ENCODE peak calls at places on chromosomes 12 and 14, in four cellular contexts. G, M, F and K are unnamed samples.
A peak's percentile ranks its signal among the peaks of the same experiment; 100 is the strongest.

GRCh38 chr14:88551094-88551870 is 3.5 kb downstream of the PTPN21 start:
- DNase-seq in G (peak; percentile 81), M (peak; percentile 92), F (peak; percentile 57), K (peak; percentile 68)

GRCh38 chr14:104845834-104846441 is 19.1 kb upstream of the CEP170B start:
- DNase-seq in G (no peak), M (no peak), F (no peak), K (no peak)

GRCh38 chr12:123267991-123268843 is 3.4 kb downstream of the CDK2AP1 start:
- DNase-seq in G (peak; percentile 46), M (no peak), F (no peak), K (no peak)

GRCh38 chr12:93804392-93805179 is 127.4 kb downstream of the CRADD start:
- DNase-seq in G (no peak), M (no peak), F (no peak), K (no peak)

GRCh38 chr14:101665478-101666078 is 95.9 kb upstream of the PPP2R5C start:
- DNase-seq in G (no peak), M (peak; percentile 55), F (peak; percentile 81), K (no peak)

GRCh38 chr12:97309921-97310320 is 152.7 kb upstream of the RMST start:
- DNase-seq in G (no peak), M (no peak), F (no peak), K (no peak)

GRCh38 chr14:41490323-41490722 is 116.4 kb upstream of the LRFN5 start:
- DNase-seq in G (no peak), M (no peak), F (no peak), K (no peak)

GRCh38 chr12:115155665-115156645 is 472.0 kb upstream of the TBX3 start:
- DNase-seq in G (no peak), M (peak; percentile 69), F (no peak), K (peak; percentile 75)

GRCh38 chr14:83976223-83976770 is 1553.6 kb upstream of the FLRT2 start:
- DNase-seq in G (no peak), M (no peak), F (no peak), K (no peak)

GRCh38 chr12:52260351-52261210 is 13.9 kb upstream of the KRT86 start:
- DNase-seq in G (no peak), M (no peak), F (no peak), K (no peak)

GRCh38 chr12:132084681-132085635 is 59.2 kb downstream of the DDX51 start:
- DNase-seq in G (peak; percentile 73), M (peak; percentile 66), F (peak; percentile 33), K (no peak)

GRCh38 chr14:73209943-73210342 is 27.4 kb upstream of the PAPLN start:
- DNase-seq in G (no peak), M (peak; percentile 66), F (no peak), K (no peak)

GRCh38 chr12:28223853-28224252 is 33.6 kb downstream of the CCDC91 start:
- DNase-seq in G (no peak), M (no peak), F (no peak), K (no peak)

GRCh38 chr12:50088577-50089335 is 3.6 kb downstream of the SMARCD1 start:
- DNase-seq in G (no peak), M (peak; percentile 47), F (peak; percentile 50), K (no peak)

GRCh38 chr14:38143651-38144505 is 63.8 kb upstream of the SSTR1 start:
- DNase-seq in G (no peak), M (peak; percentile 69), F (no peak), K (no peak)

GRCh38 chr14:38145142-38145541 is 62.6 kb upstream of the SSTR1 start:
- DNase-seq in G (no peak), M (no peak), F (no peak), K (no peak)

GRCh38 chr14:38138581-38139138 is 69.0 kb upstream of the SSTR1 start:
- DNase-seq in G (no peak), M (no peak), F (peak; percentile 16), K (no peak)

GRCh38 chr14:38139926-38140325 is 67.8 kb upstream of the SSTR1 start:
- DNase-seq in G (no peak), M (no peak), F (no peak), K (no peak)

DNA sequence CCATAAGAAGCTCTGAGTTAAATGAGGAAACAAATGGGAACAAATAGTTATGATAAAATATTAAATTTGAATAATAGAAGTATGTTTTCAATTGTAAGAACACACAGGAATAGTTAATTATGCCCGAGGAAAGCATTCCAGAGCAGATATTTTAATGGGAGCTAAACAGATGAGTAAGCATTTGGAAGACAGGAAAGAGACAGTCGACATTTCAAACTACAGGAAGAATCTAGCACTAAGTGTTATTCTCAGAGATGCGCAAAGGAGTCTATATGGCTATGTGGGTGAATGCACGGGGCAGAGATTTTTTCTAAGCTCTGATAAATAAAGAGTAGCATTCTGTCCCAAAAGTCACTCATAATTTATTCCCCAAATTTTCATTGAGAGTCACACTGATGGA is 64.5 kb upstream of the SSTR1 start:
- DNase-seq in G (no peak), M (no peak), F (no peak), K (no peak)
- H3K27ac ChIP-seq in G (no peak overlapping the region), M (no peak overlapping the region), F (no peak overlapping the region), K (no peak overlapping the region)

GRCh38 chr12:70048521-70049245 is 194.6 kb upstream of the CNOT2 start:
- DNase-seq in G (no peak), M (no peak), F (no peak), K (no peak)
- H3K4me1 ChIP-seq in G (peaks cover 1% of the 10 kb centered on the region), M (peaks cover 15% of the 10 kb centered on the region), F (peaks cover 43% of the 10 kb centered on the region), K (no peaks in the 10 kb centered on the region)

DNA sequence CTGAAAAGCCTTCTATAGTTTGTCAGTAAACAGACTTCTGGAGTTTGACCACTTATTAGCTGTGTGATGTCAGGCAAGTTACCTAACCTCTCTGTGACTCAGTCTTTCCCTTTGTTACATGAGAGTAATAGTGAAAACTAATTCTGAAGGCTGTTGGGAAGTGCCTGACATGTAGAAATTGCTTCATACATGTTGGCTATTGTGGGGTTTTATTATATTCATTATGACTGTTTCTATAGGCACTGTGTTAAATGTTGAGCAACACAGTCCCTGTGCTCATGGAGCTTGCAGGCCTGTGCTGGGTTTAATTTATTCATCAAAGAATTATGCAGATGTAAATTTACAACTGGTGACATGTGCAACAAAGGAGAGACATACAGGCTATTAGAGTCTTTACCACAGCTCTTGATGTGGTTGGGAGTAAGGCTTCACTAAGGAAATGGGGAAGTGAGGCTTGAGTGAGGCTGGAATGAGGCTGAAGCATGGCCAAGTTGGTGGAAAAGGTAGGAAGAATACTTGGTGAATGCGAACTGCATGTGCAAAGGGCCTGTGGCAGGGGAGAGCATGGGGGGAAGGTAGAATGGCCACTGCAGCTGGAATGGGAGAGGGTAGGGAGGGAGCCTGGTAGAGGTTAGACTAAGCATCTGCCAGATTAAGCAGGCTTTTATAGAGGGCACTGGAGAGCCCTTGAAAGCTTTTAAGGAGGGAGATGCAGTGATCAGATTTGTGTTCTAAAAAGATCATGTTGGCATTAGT is 236.4 kb upstream of the CRY1 start:
- DNase-seq in G (no peak), M (peak; percentile 25), F (no peak), K (no peak)
- H3K27ac ChIP-seq in G (no peak overlapping the region), M (no peak overlapping the region), F (no peak overlapping the region), K (no peak overlapping the region)

GRCh38 chr12:31523306-31523705 is 67.6 kb downstream of the DENND5B start:
- DNase-seq in G (no peak), M (no peak), F (no peak), K (no peak)
- H3K4me1 ChIP-seq in G (peaks cover 63% of the 10 kb centered on the region), M (peaks cover 49% of the 10 kb centered on the region), F (peaks cover 19% of the 10 kb centered on the region), K (peaks cover 32% of the 10 kb centered on the region)

GRCh38 chr14:55271572-55272414 is 572 bp downstream of the FBXO34 start:
- DNase-seq in G (peak; percentile 53), M (peak; percentile 75), F (peak; percentile 50), K (peak; percentile 68)
- H3K27ac ChIP-seq in G (peak overlapping the region; percentile 96), M (peak overlapping the region; percentile 91), F (peak overlapping the region; percentile 71), K (peak overlapping the region; percentile 77)

DNA sequence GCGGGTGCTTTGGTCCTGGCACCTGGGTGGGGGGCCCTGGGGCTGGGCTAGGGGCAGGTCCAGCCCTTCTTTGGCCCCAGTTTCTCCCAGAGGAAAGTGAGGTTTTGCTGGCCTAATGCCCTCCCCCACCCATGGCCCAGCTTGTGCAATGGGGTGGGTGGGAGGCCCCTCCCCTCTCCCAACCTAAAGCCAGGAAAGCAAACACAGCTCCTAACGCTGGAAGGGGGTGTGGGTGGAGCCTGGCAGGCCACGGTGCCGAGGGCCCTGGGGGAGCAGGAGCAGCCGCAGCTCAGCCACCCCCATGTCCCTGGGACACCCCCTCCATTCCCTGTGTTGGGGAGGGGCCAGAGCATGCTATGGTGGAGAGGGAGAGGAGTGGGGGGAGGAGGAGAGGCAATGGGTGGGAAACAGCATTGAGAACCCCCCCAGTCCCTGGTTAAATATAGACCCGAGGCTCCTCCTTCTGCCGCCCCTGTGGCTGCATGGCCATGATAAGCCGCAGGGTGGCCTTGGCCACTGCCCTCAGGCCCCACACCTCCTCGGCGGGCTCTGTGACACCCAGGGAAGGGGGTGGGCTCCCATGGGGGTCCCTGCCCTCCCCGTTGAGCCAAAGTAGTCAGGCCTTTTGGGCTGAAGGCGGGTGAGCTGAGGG is 4.7 kb downstream of the EXOC3L4 start:
- DNase-seq in G (no peak), M (no peak), F (no peak), K (no peak)
- H3K4me1 ChIP-seq in G (peaks cover 7% of the 10 kb centered on the region), M (peaks cover 18% of the 10 kb centered on the region), F (peaks cover 50% of the 10 kb centered on the region), K (peaks cover 10% of the 10 kb centered on the region)